ENCODE peak calls at places on chromosomes 3 and 15, in ten cellular contexts. X, R, O, H, U, J, V, W, N and S are unnamed samples.

GRCh38 chr3:186060222-186060621 is 48.7 kb downstream of the ETV5 start:
- DNase-seq in R (no peak), W (peak; percentile 1), N (no peak), U (no peak), H (no peak), J (no peak), V (no peak), O (no peak), X (no peak), S (no peak)

GRCh38 chr15:29693225-29693624 is 129.0 kb downstream of the TJP1 start:
- DNase-seq in U (no peak), N (no peak), O (no peak), J (no peak), H (no peak), W (no peak), V (peak; percentile 14), X (no peak), R (no peak), S (peak; percentile 27)

GRCh38 chr3:100708644-100708988 is 678 bp upstream of the TFG start:
- DNase-seq in V (no peak), O (no peak), R (peak; percentile 19), X (no peak), H (no peak), N (no peak), J (no peak), U (no peak), W (no peak), S (no peak)

GRCh38 chr3:80688814-80689213 is 921.0 kb upstream of the ROBO1 start:
- DNase-seq in O (peak; percentile 10), R (peak; percentile 32), W (no peak), J (no peak), U (peak; percentile 14), H (no peak), N (peak; percentile 48), X (peak; percentile 50), V (no peak), S (peak; percentile 58)

GRCh38 chr3:45546636-45547201 is 47.8 kb upstream of the LIMD1 start:
- DNase-seq in U (peak; percentile 75), X (no peak), W (no peak), H (no peak), O (no peak), V (no peak), J (no peak), R (no peak), N (no peak), S (no peak)

GRCh38 chr3:52385157-52385556 is 59.7 kb downstream of the SEMA3G start:
- DNase-seq in U (peak; percentile 90), N (peak; percentile 21), W (no peak), R (peak; percentile 70), X (peak; percentile 10), V (peak; percentile 20), O (peak; percentile 37), H (no peak), J (no peak), S (peak; percentile 24)

GRCh38 chr3:156233875-156234274 is 113.5 kb downstream of the KCNAB1 start:
- DNase-seq in R (no peak), N (no peak), H (no peak), U (peak; percentile 16), O (no peak), W (no peak), X (no peak), J (no peak), V (no peak), S (no peak)

GRCh38 chr15:31438601-31439265 is 112.1 kb downstream of the KLF13 start:
- DNase-seq in R (no peak), O (no peak), H (no peak), X (no peak), N (no peak), U (no peak), W (no peak), V (no peak), J (no peak), S (no peak)

DNA sequence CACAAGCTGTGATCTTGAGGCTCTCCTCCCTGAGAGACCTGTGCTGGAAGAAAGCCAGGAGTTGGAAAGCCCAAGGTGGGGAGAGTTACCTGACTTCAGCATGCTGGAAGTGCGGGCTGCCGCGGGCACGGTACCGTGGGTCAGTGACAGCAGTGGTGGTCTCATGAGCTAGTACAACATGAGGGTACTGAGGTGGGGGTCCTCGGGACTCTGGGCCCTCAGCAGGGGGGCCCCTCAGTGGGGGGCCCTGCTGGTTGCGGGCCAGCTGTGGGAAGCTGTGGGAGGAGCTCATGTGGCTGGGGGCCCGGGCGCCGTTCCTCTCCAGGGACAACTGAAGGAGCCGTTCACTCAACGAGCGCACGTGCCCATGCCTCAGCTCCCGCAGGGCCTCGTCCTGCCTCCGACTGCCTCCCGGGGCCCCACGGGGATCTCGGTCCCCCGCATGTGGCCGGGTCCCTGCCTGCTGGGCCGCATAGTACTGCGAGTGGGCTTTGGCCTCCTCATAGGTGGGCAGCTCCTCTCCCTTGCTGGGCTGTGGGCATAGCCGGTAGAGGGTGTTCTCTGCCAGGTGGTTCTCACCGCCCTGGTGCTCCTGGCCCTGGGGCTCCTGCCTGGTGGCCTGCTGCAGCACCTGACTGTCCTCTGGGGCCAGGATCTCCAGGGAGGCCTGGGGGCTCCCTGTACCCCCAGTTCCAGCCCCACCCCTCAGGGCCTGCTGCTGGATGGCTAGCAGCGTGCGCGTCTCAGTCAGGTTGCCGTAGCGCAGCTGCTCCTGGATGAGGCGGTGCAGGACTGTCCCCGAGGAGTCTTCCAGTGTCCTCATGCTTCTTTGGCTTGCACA is 3.4 kb downstream of the AMOTL2 start:
- DNase-seq in R (no peak), J (no peak), U (no peak), W (no peak), O (no peak), X (no peak), V (no peak), N (no peak), H (peak; percentile 76), S (no peak)
- H3K4me3 ChIP-seq in R (no peak overlapping the region), J (peak overlapping the region; percentile 97), U (no peak overlapping the region), W (no peak overlapping the region), O (no peak overlapping the region), X (peak overlapping the region; percentile 5), V (peak overlapping the region; percentile 66), N (no peak overlapping the region), H (peak overlapping the region; percentile 64), S (peak overlapping the region; percentile 21)

DNA sequence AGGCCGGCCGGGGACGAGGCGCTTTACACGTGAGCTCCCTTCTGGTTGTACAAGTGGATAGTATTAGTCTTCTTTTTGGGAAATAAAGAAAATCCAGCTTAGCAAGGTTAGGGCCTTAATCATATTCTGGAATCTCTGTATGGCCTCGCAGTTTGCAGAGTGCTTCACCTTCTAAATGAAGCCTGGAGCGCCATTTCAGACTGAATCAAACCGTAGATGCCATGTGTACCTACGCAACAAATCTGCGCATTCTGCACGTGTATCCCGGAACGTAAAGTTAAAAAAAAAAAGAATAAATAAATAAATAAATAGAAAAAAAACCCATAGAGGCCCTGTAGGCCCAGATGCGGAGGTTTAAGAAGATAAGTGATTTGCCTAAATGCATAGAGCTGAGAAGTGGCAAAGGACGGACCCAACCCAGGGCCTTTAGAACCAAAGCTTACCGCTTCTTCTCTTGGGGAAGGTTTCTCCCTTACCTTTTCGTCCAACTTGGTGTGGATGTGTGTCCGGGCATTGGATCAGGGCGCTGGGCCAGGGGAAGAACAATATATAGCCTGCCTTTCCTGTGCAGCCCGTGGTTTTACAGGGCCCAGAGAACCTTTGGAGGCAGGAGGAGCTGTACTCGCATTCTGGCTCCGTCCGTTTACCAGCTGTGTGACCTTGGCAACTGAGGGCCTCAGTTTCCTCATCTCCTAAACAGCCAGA is 516 bp upstream of the P3H2 start:
- DNase-seq in V (no peak), W (no peak), X (no peak), R (no peak), J (no peak), H (no peak), U (no peak), N (no peak), O (no peak), S (no peak)
- H3K4me3 ChIP-seq in V (peak overlapping the region; percentile 68), W (no peak overlapping the region), X (peak overlapping the region; percentile 58), R (no peak overlapping the region), J (peak overlapping the region; percentile 81), H (peak overlapping the region; percentile 57), U (peak overlapping the region; percentile 88), N (peak overlapping the region; percentile 70), O (peak overlapping the region; percentile 55), S (peak overlapping the region; percentile 79)

DNA sequence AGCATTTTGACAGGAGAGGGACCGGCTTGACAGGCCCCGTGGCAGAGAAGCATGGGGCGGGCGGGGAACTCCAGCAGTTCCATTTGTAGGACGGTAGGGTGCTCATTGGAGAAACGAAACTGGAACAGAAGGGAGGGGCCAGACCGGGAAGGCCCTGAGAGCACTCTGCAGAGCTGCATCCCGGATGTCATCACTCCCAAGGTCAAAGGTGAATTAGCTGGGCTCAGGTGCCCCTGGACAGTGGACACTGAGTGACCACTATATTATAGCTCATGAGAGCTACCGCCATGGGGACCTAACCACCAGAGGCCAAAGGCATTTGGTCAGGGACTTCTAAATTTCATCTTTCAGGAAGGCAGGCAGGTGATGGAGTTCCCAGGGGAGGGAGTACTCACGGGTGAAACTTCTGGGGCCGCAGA is 7.3 kb downstream of the CSRNP1 start:
- DNase-seq in X (no peak), W (no peak), J (no peak), U (no peak), O (peak; percentile 35), V (no peak), R (peak; percentile 28), N (no peak), H (no peak), S (peak; percentile 68)
- H3K4me3 ChIP-seq in X (no peak overlapping the region), W (no peak overlapping the region), J (no peak overlapping the region), U (no peak overlapping the region), O (no peak overlapping the region), V (no peak overlapping the region), R (no peak overlapping the region), N (peak overlapping the region; percentile 2), H (peak overlapping the region; percentile 93), S (no peak overlapping the region)

GRCh38 chr3:12559520-12559919 is 2.6 kb downstream of the MKRN2 start:
- DNase-seq in O (no peak), H (no peak), V (no peak), W (no peak), X (no peak), N (no peak), R (no peak), J (no peak), U (peak; percentile 23), S (no peak)

GRCh38 chr3:12557472-12558105 is 702 bp downstream of the MKRN2 start:
- DNase-seq in H (no peak), R (no peak), J (no peak), N (peak; percentile 44), O (peak; percentile 56), W (no peak), U (no peak), V (no peak), X (peak; percentile 43), S (peak; percentile 69)

GRCh38 chr3:12560505-12561188 is 3.8 kb downstream of the MKRN2 start:
- DNase-seq in O (no peak), H (no peak), R (no peak), V (no peak), U (no peak), N (no peak), J (no peak), W (no peak), X (no peak), S (no peak)

GRCh38 chr3:12556723-12557471 is at the start of gene MKRN2:
- DNase-seq in J (no peak), W (peak; percentile 83), R (peak; percentile 94), N (peak; percentile 69), V (peak; percentile 89), O (peak; percentile 76), X (peak; percentile 86), H (peak; percentile 97), U (peak; percentile 90), S (peak; percentile 85)

DNA sequence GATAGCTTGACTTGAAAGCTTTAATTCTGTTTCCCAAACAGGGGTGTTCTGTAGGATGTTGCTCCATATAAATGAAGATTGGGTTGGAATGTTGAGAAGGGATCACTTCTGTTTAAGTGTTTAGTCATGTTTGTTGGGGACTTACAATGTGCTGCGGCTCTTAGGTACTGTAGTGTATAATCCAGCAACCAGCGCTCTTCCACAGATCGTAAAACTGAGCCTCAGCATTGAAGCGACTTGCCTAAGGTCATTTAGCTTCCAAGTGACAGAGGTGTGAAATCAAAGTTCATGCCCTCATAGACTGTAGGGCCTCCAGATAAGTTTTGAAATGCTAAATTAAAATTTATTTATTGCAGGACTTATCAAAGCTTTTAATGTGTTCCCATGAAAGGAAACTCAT is 1.8 kb downstream of the MKRN2 start:
- DNase-seq in O (no peak), X (no peak), W (no peak), V (no peak), U (no peak), J (no peak), H (no peak), N (no peak), R (no peak), S (no peak)
- H3K4me3 ChIP-seq in O (no peak overlapping the region), X (peak overlapping the region; percentile 80), W (peak overlapping the region; percentile 72), V (peak overlapping the region; percentile 93), U (peak overlapping the region; percentile 70), J (peak overlapping the region; percentile 16), H (peak overlapping the region; percentile 82), N (no peak overlapping the region), R (peak overlapping the region; percentile 89), S (no peak overlapping the region)